ENCODE peak calls at places on chromosomes 3 and 15, in four cellular contexts. One of them, this sample, is unnamed. For H3K4me1, the result is how much of the 10 kb centered on the place peaks cover.

GRCh38 chr3:45507820-45508317 is 86.7 kb upstream of the LIMD1 start:
- DNase-seq in right atrium auricular region: no peak
- DNase-seq in cardiac muscle cell: peak
- DNase-seq in GM23338: peak
- DNase-seq in this sample: peak

GRCh38 chr15:60575995-60576394 is 97.1 kb upstream of the ICE2 start:
- DNase-seq in GM23338: no peak
- DNase-seq in cardiac muscle cell: no peak
- DNase-seq in right atrium auricular region: no peak
- DNase-seq in this sample: no peak

GRCh38 chr15:63860161-63860954 is 26.6 kb upstream of the HERC1 start:
- DNase-seq in cardiac muscle cell: no peak
- DNase-seq in right atrium auricular region: no peak
- DNase-seq in GM23338: no peak
- DNase-seq in this sample: no peak

GRCh38 chr3:31142139-31142538 is 247.7 kb upstream of the GADL1 start:
- DNase-seq in right atrium auricular region: no peak
- DNase-seq in GM23338: peak
- DNase-seq in cardiac muscle cell: no peak
- DNase-seq in this sample: no peak

GRCh38 chr15:70507772-70508351 is 255.5 kb downstream of the UACA start:
- DNase-seq in GM23338: no peak
- DNase-seq in right atrium auricular region: no peak
- DNase-seq in cardiac muscle cell: no peak
- DNase-seq in this sample: peak

GRCh38 chr15:64009798-64010241 is 36.5 kb downstream of the DAPK2 start:
- DNase-seq in right atrium auricular region: no peak
- DNase-seq in GM23338: no peak
- DNase-seq in cardiac muscle cell: no peak
- DNase-seq in this sample: peak

GRCh38 chr3:45362768-45363167 is 25.6 kb upstream of the LARS2 start:
- DNase-seq in cardiac muscle cell: no peak
- DNase-seq in GM23338: no peak
- DNase-seq in right atrium auricular region: no peak
- DNase-seq in this sample: no peak

GRCh38 chr3:184129012-184129411 is 6.1 kb upstream of the EIF2B5 start:
- DNase-seq in cardiac muscle cell: peak
- DNase-seq in GM23338: peak
- DNase-seq in right atrium auricular region: no peak
- DNase-seq in this sample: peak

GRCh38 chr3:168095611-168096209 is at the start of gene GOLIM4:
- DNase-seq in right atrium auricular region: peak
- DNase-seq in cardiac muscle cell: peak
- DNase-seq in GM23338: peak
- DNase-seq in this sample: peak

GRCh38 chr15:63972801-63973200 is 73.5 kb downstream of the DAPK2 start:
- DNase-seq in GM23338: peak
- DNase-seq in right atrium auricular region: no peak
- DNase-seq in cardiac muscle cell: no peak
- DNase-seq in this sample: no peak

GRCh38 chr3:85691196-85691595 is 732.4 kb downstream of the CADM2 start:
- DNase-seq in right atrium auricular region: no peak
- DNase-seq in cardiac muscle cell: no peak
- DNase-seq in GM23338: no peak
- DNase-seq in this sample: no peak

GRCh38 chr3:150737874-150738679 is 24.9 kb downstream of the SIAH2 start:
- DNase-seq in right atrium auricular region: no peak
- DNase-seq in cardiac muscle cell: no peak
- DNase-seq in GM23338: peak
- DNase-seq in this sample: peak

GRCh38 chr3:17412950-17413530 is 329.4 kb downstream of the TBC1D5 start:
- DNase-seq in right atrium auricular region: no peak
- DNase-seq in GM23338: peak
- DNase-seq in cardiac muscle cell: peak
- DNase-seq in this sample: peak

GRCh38 chr3:33523093-33523667 is 83.0 kb upstream of the UBP1 start:
- DNase-seq in GM23338: no peak
- DNase-seq in right atrium auricular region: no peak
- DNase-seq in cardiac muscle cell: no peak
- DNase-seq in this sample: no peak

GRCh38 chr3:47227678-47228077 is 54.9 kb downstream of the KIF9 start:
- DNase-seq in GM23338: no peak
- DNase-seq in right atrium auricular region: no peak
- DNase-seq in cardiac muscle cell: no peak
- DNase-seq in this sample: no peak

GRCh38 chr3:44000586-44000985 is 241.1 kb upstream of the TOPAZ1 start:
- DNase-seq in right atrium auricular region: no peak
- DNase-seq in cardiac muscle cell: no peak
- DNase-seq in GM23338: no peak
- DNase-seq in this sample: peak

GRCh38 chr3:111073186-111073585 is 1.6 kb downstream of the NECTIN3 start:
- DNase-seq in right atrium auricular region: no peak
- DNase-seq in cardiac muscle cell: peak
- DNase-seq in GM23338: no peak
- DNase-seq in this sample: peak

GRCh38 chr3:186307594-186307993 is 54.4 kb downstream of the DGKG start:
- DNase-seq in cardiac muscle cell: peak
- DNase-seq in GM23338: peak
- DNase-seq in right atrium auricular region: no peak
- DNase-seq in this sample: peak

GRCh38 chr3:193859195-193859594 is 266.2 kb downstream of the OPA1 start:
- DNase-seq in right atrium auricular region: no peak
- DNase-seq in GM23338: no peak
- DNase-seq in cardiac muscle cell: no peak
- DNase-seq in this sample: no peak

GRCh38 chr3:65703820-65704219 is 334.9 kb downstream of the MAGI1 start:
- DNase-seq in GM23338: no peak
- DNase-seq in cardiac muscle cell: no peak
- DNase-seq in right atrium auricular region: no peak
- DNase-seq in this sample: no peak

GRCh38 chr15:80588801-80589200 is 106.3 kb upstream of the ABHD17C start:
- DNase-seq in cardiac muscle cell: no peak
- DNase-seq in GM23338: no peak
- DNase-seq in right atrium auricular region: no peak
- DNase-seq in this sample: peak

GRCh38 chr3:119524931-119525662 is 26.8 kb downstream of the TIMMDC1 start:
- DNase-seq in cardiac muscle cell: peak
- DNase-seq in GM23338: peak
- DNase-seq in right atrium auricular region: no peak
- DNase-seq in this sample: peak

GRCh38 chr15:40891810-40892448 is 2.3 kb upstream of the VPS18 start:
- DNase-seq in right atrium auricular region: no peak
- DNase-seq in cardiac muscle cell: peak
- DNase-seq in GM23338: peak
- DNase-seq in this sample: no peak

GRCh38 chr15:67085818-67086649 is 20.6 kb downstream of the SMAD3 start:
- DNase-seq in right atrium auricular region: no peak
- DNase-seq in GM23338: no peak
- DNase-seq in cardiac muscle cell: no peak
- DNase-seq in this sample: peak

GRCh38 chr3:196989721-196990262 is 21.2 kb upstream of the PIGZ start:
- DNase-seq in right atrium auricular region: no peak
- DNase-seq in cardiac muscle cell: no peak
- DNase-seq in GM23338: no peak
- DNase-seq in this sample: no peak

GRCh38 chr3:160027541-160028195 is 39.0 kb downstream of the IL12A start:
- DNase-seq in GM23338: no peak
- DNase-seq in right atrium auricular region: no peak
- DNase-seq in cardiac muscle cell: no peak
- DNase-seq in this sample: peak

GRCh38 chr15:67834249-67834592 is 5.6 kb downstream of the RNU6-1 start:
- DNase-seq in cardiac muscle cell: no peak
- DNase-seq in GM23338: peak
- DNase-seq in right atrium auricular region: no peak
- DNase-seq in this sample: no peak

GRCh38 chr3:61448378-61448777 is 113.0 kb upstream of the PTPRG start:
- DNase-seq in GM23338: no peak
- DNase-seq in cardiac muscle cell: no peak
- DNase-seq in right atrium auricular region: no peak
- DNase-seq in this sample: no peak

GRCh38 chr15:59166156-59166555 is 40.5 kb upstream of the LDHAL6B start:
- DNase-seq in right atrium auricular region: no peak
- DNase-seq in GM23338: no peak
- DNase-seq in cardiac muscle cell: no peak
- DNase-seq in this sample: no peak

GRCh38 chr15:101133751-101134261 is 118.0 kb downstream of the CHSY1 start:
- DNase-seq in cardiac muscle cell: no peak
- DNase-seq in GM23338: peak
- DNase-seq in right atrium auricular region: no peak
- DNase-seq in this sample: no peak

GRCh38 chr15:73002509-73002908 is 49.8 kb upstream of the NEO1 start:
- DNase-seq in right atrium auricular region: no peak
- DNase-seq in cardiac muscle cell: no peak
- DNase-seq in GM23338: no peak
- DNase-seq in this sample: peak

GRCh38 chr3:11238057-11238456 is 34.1 kb upstream of the ATG7 start:
- DNase-seq in GM23338: no peak
- DNase-seq in cardiac muscle cell: no peak
- DNase-seq in right atrium auricular region: no peak
- DNase-seq in this sample: peak

GRCh38 chr3:172606021-172606420 is 82.8 kb upstream of the TNFSF10 start:
- DNase-seq in right atrium auricular region: no peak
- DNase-seq in cardiac muscle cell: no peak
- DNase-seq in GM23338: no peak
- DNase-seq in this sample: peak

GRCh38 chr3:178434206-178434805 is 101.9 kb upstream of the KCNMB2 start:
- DNase-seq in cardiac muscle cell: no peak
- DNase-seq in right atrium auricular region: no peak
- DNase-seq in GM23338: peak
- DNase-seq in this sample: no peak

GRCh38 chr15:95669146-95669922 is 661.2 kb upstream of the NR2F2 start:
- DNase-seq in right atrium auricular region: no peak
- DNase-seq in cardiac muscle cell: peak
- DNase-seq in GM23338: peak
- DNase-seq in this sample: no peak

GRCh38 chr3:51675201-51675611 is 4.2 kb downstream of the TEX264 start:
- DNase-seq in cardiac muscle cell: no peak
- DNase-seq in GM23338: no peak
- DNase-seq in right atrium auricular region: no peak
- DNase-seq in this sample: peak

GRCh38 chr3:143958966-143959365 is 12.7 kb upstream of the DIPK2A start:
- DNase-seq in cardiac muscle cell: no peak
- DNase-seq in right atrium auricular region: no peak
- DNase-seq in GM23338: no peak
- DNase-seq in this sample: no peak

GRCh38 chr15:66294932-66295235 is 1.5 kb downstream of the DIS3L start:
- DNase-seq in GM23338: no peak
- DNase-seq in right atrium auricular region: no peak
- DNase-seq in cardiac muscle cell: no peak
- DNase-seq in this sample: peak

GRCh38 chr3:56467801-56468183 is 475 bp downstream of the ERC2 start:
- DNase-seq in GM23338: peak
- DNase-seq in right atrium auricular region: no peak
- DNase-seq in cardiac muscle cell: peak
- DNase-seq in this sample: no peak

GRCh38 chr3:135107043-135107442 is 312.0 kb downstream of the EPHB1 start:
- DNase-seq in cardiac muscle cell: no peak
- DNase-seq in right atrium auricular region: no peak
- DNase-seq in GM23338: no peak
- DNase-seq in this sample: no peak

GRCh38 chr3:135103913-135104312 is 308.9 kb downstream of the EPHB1 start:
- DNase-seq in GM23338: no peak
- DNase-seq in cardiac muscle cell: no peak
- DNase-seq in right atrium auricular region: no peak
- DNase-seq in this sample: no peak

GRCh38 chr3:135109681-135110080 is 314.6 kb downstream of the EPHB1 start:
- DNase-seq in GM23338: no peak
- DNase-seq in right atrium auricular region: no peak
- DNase-seq in cardiac muscle cell: no peak
- DNase-seq in this sample: no peak

GRCh38 chr3:135106445-135106844 is 311.4 kb downstream of the EPHB1 start:
- DNase-seq in cardiac muscle cell: peak
- DNase-seq in right atrium auricular region: no peak
- DNase-seq in GM23338: peak
- DNase-seq in this sample: peak
- H3K4me1 ChIP-seq in cardiac muscle cell: under half
- H3K4me1 ChIP-seq in right atrium auricular region: under half
- H3K4me1 ChIP-seq in GM23338: under half
- H3K4me1 ChIP-seq in this sample: under half

GRCh38 chr3:188353409-188353808 is 199.5 kb downstream of the LPP start:
- DNase-seq in right atrium auricular region: no peak
- DNase-seq in GM23338: no peak
- DNase-seq in cardiac muscle cell: no peak
- DNase-seq in this sample: no peak
- H3K4me1 ChIP-seq in right atrium auricular region: under half
- H3K4me1 ChIP-seq in GM23338: under half
- H3K4me1 ChIP-seq in cardiac muscle cell: under half
- H3K4me1 ChIP-seq in this sample: under half

GRCh38 chr3:105844713-105845112 is 24.1 kb downstream of the CBLB start:
- DNase-seq in right atrium auricular region: no peak
- DNase-seq in cardiac muscle cell: no peak
- DNase-seq in GM23338: no peak
- DNase-seq in this sample: no peak

GRCh38 chr3:105842943-105843342 is 25.9 kb downstream of the CBLB start:
- DNase-seq in cardiac muscle cell: no peak
- DNase-seq in right atrium auricular region: no peak
- DNase-seq in GM23338: no peak
- DNase-seq in this sample: peak

GRCh38 chr3:105843895-105844500 is 24.8 kb downstream of the CBLB start:
- DNase-seq in right atrium auricular region: no peak
- DNase-seq in GM23338: no peak
- DNase-seq in cardiac muscle cell: no peak
- DNase-seq in this sample: no peak

GRCh38 chr3:105845488-105845887 is 23.3 kb downstream of the CBLB start:
- DNase-seq in GM23338: peak
- DNase-seq in right atrium auricular region: no peak
- DNase-seq in cardiac muscle cell: no peak
- DNase-seq in this sample: no peak

GRCh38 chr3:105842449-105842848 is 26.4 kb downstream of the CBLB start:
- DNase-seq in cardiac muscle cell: no peak
- DNase-seq in right atrium auricular region: no peak
- DNase-seq in GM23338: no peak
- DNase-seq in this sample: no peak
- H3K4me1 ChIP-seq in cardiac muscle cell: under half
- H3K4me1 ChIP-seq in right atrium auricular region: under half
- H3K4me1 ChIP-seq in GM23338: under half
- H3K4me1 ChIP-seq in this sample: under half

GRCh38 chr3:72381584-72381983 is 466.7 kb downstream of the SHQ1 start:
- DNase-seq in right atrium auricular region: no peak
- DNase-seq in GM23338: no peak
- DNase-seq in cardiac muscle cell: no peak
- DNase-seq in this sample: no peak

GRCh38 chr3:72383896-72384295 is 464.3 kb downstream of the SHQ1 start:
- DNase-seq in GM23338: no peak
- DNase-seq in cardiac muscle cell: no peak
- DNase-seq in right atrium auricular region: no peak
- DNase-seq in this sample: no peak

GRCh38 chr3:72380711-72381508 is 467.3 kb downstream of the SHQ1 start:
- DNase-seq in right atrium auricular region: no peak
- DNase-seq in cardiac muscle cell: no peak
- DNase-seq in GM23338: no peak
- DNase-seq in this sample: no peak

GRCh38 chr3:72383230-72383629 is 465.0 kb downstream of the SHQ1 start:
- DNase-seq in right atrium auricular region: no peak
- DNase-seq in cardiac muscle cell: no peak
- DNase-seq in GM23338: no peak
- DNase-seq in this sample: no peak

GRCh38 chr3:72382460-72382859 is 465.8 kb downstream of the SHQ1 start:
- DNase-seq in cardiac muscle cell: no peak
- DNase-seq in GM23338: no peak
- DNase-seq in right atrium auricular region: no peak
- DNase-seq in this sample: no peak
- H3K4me1 ChIP-seq in cardiac muscle cell: under half
- H3K4me1 ChIP-seq in GM23338: half or more
- H3K4me1 ChIP-seq in right atrium auricular region: under half
- H3K4me1 ChIP-seq in this sample: under half